ENCODE peak calls at places on chromosome 16, in six cellular contexts. H, M, O, Q, L and K are unnamed samples. For H3K9me3, the result is how much of the 10 kb centered on the place peaks cover.

GRCh38 chr16:15509593-15510520 is 75.5 kb downstream of the BMERB1 start:
- DNase-seq in Q (no peak), M (peak), H (no peak), L (no peak), O (peak), K (no peak)

GRCh38 chr16:57000271-57001025 is 11.1 kb downstream of the NLRC5 start:
- DNase-seq in H (no peak), O (peak), Q (no peak), L (peak), M (peak), K (no peak)

GRCh38 chr16:89363621-89364393 is 126.6 kb downstream of the ANKRD11 start:
- DNase-seq in M (peak), H (no peak), L (no peak), Q (peak), O (peak), K (no peak)

GRCh38 chr16:4359914-4360313 is 8.8 kb upstream of the PAM16 start:
- DNase-seq in O (no peak), H (no peak), M (no peak), Q (no peak), L (no peak), K (no peak)

GRCh38 chr16:60491258-60491657 is 1545.0 kb downstream of the CDH8 start:
- DNase-seq in M (no peak), O (no peak), Q (no peak), H (no peak), L (no peak), K (no peak)

GRCh38 chr16:28543072-28543471 is 4.3 kb upstream of the NUPR1 start:
- DNase-seq in L (no peak), H (no peak), M (no peak), Q (no peak), O (no peak), K (peak)

GRCh38 chr16:75265911-75266701 is 14.7 kb upstream of the BCAR1 start:
- DNase-seq in M (peak), Q (peak), O (no peak), H (no peak), L (peak), K (peak)

GRCh38 chr16:78292726-78293380 is 193.4 kb downstream of the WWOX start:
- DNase-seq in M (no peak), O (no peak), L (no peak), H (no peak), Q (peak), K (no peak)

GRCh38 chr16:50099957-50100648 is 34.3 kb downstream of the HEATR3 start:
- DNase-seq in H (no peak), L (no peak), M (no peak), O (no peak), Q (no peak), K (no peak)

GRCh38 chr16:20940864-20941634 is 40.5 kb downstream of the LYRM1 start:
- DNase-seq in H (no peak), M (no peak), L (no peak), Q (no peak), O (no peak), K (no peak)

GRCh38 chr16:17225551-17225950 is 245.2 kb downstream of the XYLT1 start:
- DNase-seq in H (no peak), L (no peak), Q (no peak), M (no peak), O (peak), K (no peak)

GRCh38 chr16:12706628-12707027 is 97.1 kb downstream of the CPPED1 start:
- DNase-seq in O (no peak), H (no peak), L (no peak), Q (no peak), M (no peak), K (no peak)

GRCh38 chr16:3045758-3046505 is 429 bp upstream of the MMP25 start:
- DNase-seq in L (no peak), O (no peak), M (no peak), Q (no peak), H (no peak), K (no peak)

GRCh38 chr16:49350265-49351103 is 23.1 kb upstream of the C16orf78 start:
- DNase-seq in O (peak), Q (peak), L (peak), M (peak), H (peak), K (peak)

GRCh38 chr16:65945485-65945884 is 421.0 kb upstream of the CDH5 start:
- DNase-seq in H (no peak), Q (no peak), L (no peak), O (no peak), M (no peak), K (no peak)

GRCh38 chr16:30355144-30355953 is at the start of gene CD2BP2:
- DNase-seq in O (peak), L (peak), Q (peak), H (peak), M (peak), K (peak)
- TF ChIP-seq CTCF in O (peak), L (no peak), Q (no peak), H (no peak), M (no peak), K (peak)

GRCh38 chr16:30368792-30369090 is 1.6 kb downstream of the TBC1D10B start:
- DNase-seq in M (no peak), H (no peak), O (no peak), L (no peak), Q (no peak), K (no peak)
- H3K4me3 ChIP-seq in M (peak), H (peak), O (peak), L (peak), Q (peak), K (peak)

DNA sequence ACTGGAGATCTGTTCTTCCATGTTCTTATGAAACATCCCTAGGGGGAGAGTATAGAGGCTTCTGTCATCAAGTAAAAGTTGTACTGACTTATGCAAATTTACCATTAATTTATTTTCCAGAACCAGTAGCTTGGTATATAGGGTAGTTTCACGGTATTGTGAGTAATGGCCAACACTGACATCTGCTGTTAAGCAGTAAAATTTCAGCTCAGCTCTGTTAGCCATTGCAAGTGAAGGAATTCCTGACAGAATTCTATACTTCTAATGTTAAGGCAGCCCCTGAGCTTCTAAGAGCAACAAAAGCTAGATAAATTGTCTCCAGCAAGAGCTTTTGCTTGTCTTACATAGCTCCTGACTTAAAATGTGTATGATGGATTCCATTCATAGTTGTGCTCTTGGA is 613.5 kb upstream of the C16orf82 start:
- DNase-seq in M (no peak), Q (no peak), O (no peak), H (no peak), L (no peak), K (peak)
- H3K9me3 ChIP-seq in M (under half), Q (under half), O (under half), H (under half), L (under half), K (under half)

GRCh38 chr16:69077251-69077650 is 28.2 kb upstream of the HAS3 start:
- DNase-seq in L (no peak), M (peak), H (no peak), O (peak), Q (no peak), K (no peak)

GRCh38 chr16:69071036-69071435 is 34.4 kb upstream of the HAS3 start:
- DNase-seq in M (no peak), O (no peak), L (no peak), H (no peak), Q (no peak), K (no peak)

GRCh38 chr16:69069504-69069903 is 35.9 kb upstream of the HAS3 start:
- DNase-seq in H (no peak), O (no peak), M (no peak), L (no peak), Q (no peak), K (no peak)

GRCh38 chr16:69072640-69072974 is 32.8 kb upstream of the HAS3 start:
- DNase-seq in Q (no peak), H (no peak), L (no peak), O (no peak), M (no peak), K (no peak)

GRCh38 chr16:69073181-69073669 is 32.2 kb upstream of the HAS3 start:
- DNase-seq in H (no peak), O (peak), M (peak), L (no peak), Q (peak), K (no peak)
- TF ChIP-seq CTCF in H (no peak), O (no peak), M (no peak), L (no peak), Q (no peak), K (no peak)

GRCh38 chr16:1615761-1616160 is 3.6 kb downstream of the CRAMP1 start:
- DNase-seq in M (no peak), H (no peak), O (peak), L (no peak), Q (no peak), K (no peak)
- H3K4me3 ChIP-seq in M (no peak), H (no peak), O (peak), L (no peak), Q (no peak), K (no peak)

GRCh38 chr16:88283596-88283995 is 99.2 kb upstream of the ZNF469 start:
- DNase-seq in H (no peak), L (no peak), O (no peak), Q (no peak), M (no peak), K (no peak)
- H3K9me3 ChIP-seq in H (under half), L (under half), O (under half), Q (under half), M (under half), K (under half)